ENCODE peak calls at places on chromosomes 16 and 17, in six cellular contexts. Q is activated CD4-positive, alpha-beta T cell treated with anti-CD3 and anti-CD28 coated beads, Interleukin-2, amount 50 U/mL, for 1 hour; I is heart right ventricle; A is activated naive CD4-positive, alpha-beta T cell treated with anti-CD3 and anti-CD28 coated beads for 36 hours; U is ACHN; Z is AG09319. L is an unnamed sample.

GRCh38 chr17:48612854-48613691 is 2.0 kb downstream of the HOXB8 start:
- DNase-seq in Z (no peak), I (no peak), A (peak; percentile 47), Q (peak; percentile 43), U (peak; percentile 72), L (peak; percentile 76)

GRCh38 chr17:2854662-2855061 is 58.4 kb downstream of the RAP1GAP2 start:
- DNase-seq in A (peak; percentile 18), U (no peak), Z (no peak), Q (no peak), I (peak; percentile 49), L (no peak)

GRCh38 chr16:68086336-68086821 is 1.2 kb downstream of the NFATC3 start:
- DNase-seq in A (no peak), U (peak; percentile 71), I (no peak), Q (no peak), Z (no peak), L (peak; percentile 42)

GRCh38 chr16:4212207-4212933 is 29.5 kb downstream of the SRL start:
- DNase-seq in A (no peak), Z (no peak), I (peak; percentile 81), U (no peak), Q (no peak), L (peak; percentile 63)

GRCh38 chr17:61410100-61410551 is 10.5 kb downstream of the TBX2 start:
- DNase-seq in A (no peak), U (no peak), Q (no peak), I (no peak), Z (no peak), L (no peak)

GRCh38 chr16:31138621-31139578 is 3.4 kb upstream of the PRSS8 start:
- DNase-seq in Z (no peak), I (peak; percentile 43), Q (no peak), U (peak; percentile 95), A (no peak), L (peak; percentile 38)

GRCh38 chr16:79571753-79572544 is 28.6 kb downstream of the MAF start:
- DNase-seq in Z (no peak), A (no peak), U (no peak), I (no peak), Q (no peak), L (no peak)

GRCh38 chr17:75587718-75588545 is at the start of gene MYO15B:
- DNase-seq in Q (peak; percentile 53), I (peak; percentile 76), A (peak; percentile 68), U (no peak), Z (no peak), L (no peak)

GRCh38 chr16:57118461-57119084 is 26.2 kb downstream of the CPNE2 start:
- DNase-seq in Z (no peak), A (no peak), Q (no peak), I (no peak), U (peak; percentile 19), L (no peak)

GRCh38 chr16:708019-708418 is 2.4 kb upstream of the FBXL16 start:
- DNase-seq in Q (no peak), I (no peak), U (no peak), Z (no peak), A (no peak), L (no peak)

GRCh38 chr17:38702166-38702899 is 2.7 kb upstream of the MLLT6 start:
- DNase-seq in Z (peak; percentile 55), Q (peak; percentile 75), U (peak; percentile 92), A (peak; percentile 92), I (peak; percentile 90), L (peak; percentile 91)

GRCh38 chr17:80265205-80266068 is 4.8 kb downstream of the RNF213 start:
- DNase-seq in A (peak; percentile 84), U (no peak), Q (peak; percentile 43), Z (no peak), I (no peak), L (no peak)

GRCh38 chr16:56775162-56775561 is 45.2 kb downstream of the NUP93 start:
- DNase-seq in Z (no peak), A (no peak), Q (no peak), U (no peak), I (no peak), L (no peak)

GRCh38 chr16:87657621-87658192 is 55.4 kb downstream of the JPH3 start:
- DNase-seq in A (no peak), Z (no peak), U (peak; percentile 18), Q (no peak), I (no peak), L (peak; percentile 32)

GRCh38 chr16:67637625-67638024 is 7.3 kb upstream of the CARMIL2 start:
- DNase-seq in U (no peak), I (no peak), A (no peak), Z (no peak), Q (no peak), L (no peak)

GRCh38 chr17:11487469-11487868 is 110.8 kb upstream of the DNAH9 start:
- DNase-seq in U (no peak), A (no peak), Q (no peak), Z (no peak), I (no peak), L (no peak)

GRCh38 chr16:47058295-47059086 is 85.0 kb upstream of the DNAJA2 start:
- DNase-seq in A (no peak), I (no peak), Z (no peak), U (no peak), Q (no peak), L (no peak)

GRCh38 chr16:89006036-89006752 is 29.2 kb upstream of the CBFA2T3 start:
- DNase-seq in Z (no peak), U (no peak), Q (no peak), A (no peak), I (no peak), L (no peak)

GRCh38 chr17:74024871-74025531 is 178.5 kb upstream of the RPL38 start:
- DNase-seq in U (no peak), A (no peak), Q (no peak), Z (no peak), I (no peak), L (no peak)

GRCh38 chr17:45861185-45861584 is 16.5 kb downstream of the SPPL2C start:
- DNase-seq in Z (no peak), I (no peak), Q (no peak), A (no peak), U (no peak), L (no peak)

GRCh38 chr16:88601313-88602036 is 31.3 kb downstream of the ZC3H18 start:
- DNase-seq in Z (no peak), U (no peak), A (no peak), I (no peak), Q (no peak), L (no peak)

GRCh38 chr17:8060274-8060673 is 21.4 kb downstream of the ALOX15B start:
- DNase-seq in A (peak; percentile 76), I (no peak), Z (no peak), Q (peak; percentile 43), U (peak; percentile 79), L (peak; percentile 85)

GRCh38 chr16:75252946-75253911 is 1.8 kb upstream of the BCAR1 start:
- DNase-seq in A (no peak), I (peak; percentile 21), Q (no peak), U (no peak), Z (no peak), L (no peak)

GRCh38 chr17:74843352-74843627 is 16.4 kb downstream of the GRIN2C start:
- DNase-seq in A (no peak), U (no peak), Q (no peak), I (no peak), Z (no peak), L (no peak)

GRCh38 chr17:9750488-9750887 is 40.9 kb downstream of the DHRS7C start:
- DNase-seq in A (no peak), Z (no peak), I (no peak), U (no peak), Q (no peak), L (no peak)

GRCh38 chr16:85696761-85697160 is 8.0 kb upstream of the GINS2 start:
- DNase-seq in U (no peak), A (no peak), Z (no peak), Q (no peak), I (no peak), L (no peak)

GRCh38 chr16:81457326-81458133 is 12.9 kb downstream of the CMIP start:
- DNase-seq in U (peak; percentile 58), Z (peak; percentile 16), I (no peak), Q (no peak), A (no peak), L (peak; percentile 27)

GRCh38 chr16:11480634-11481033 is 106.1 kb downstream of the LITAF start:
- DNase-seq in A (no peak), Z (no peak), U (no peak), I (no peak), Q (no peak), L (no peak)

GRCh38 chr17:1945621-1946020 is 79.5 kb downstream of the RTN4RL1 start:
- DNase-seq in Q (no peak), U (no peak), I (no peak), Z (no peak), A (no peak), L (no peak)

L was measured in myocyte.